ENCODE peak calls at places on chromosomes 2 and 18, in eight cellular contexts. C is stimulated activated CD8-positive, alpha-beta memory T cell treated with anti-CD3 and anti-CD28 coated beads, Interleukin-15, amount 100 ng/mL, for 1 hour; G is NCI-H2029 treated with DMSO at 0.1 percent for 48 hours; D is adipocyte; J is PC-9; M is activated naive CD4-positive, alpha-beta T cell treated with anti-CD3 and anti-CD28 coated beads for 36 hours; O is heart left ventricle; W is GM23338. Z is an unnamed sample.

GRCh38 chr18:48986851-48987761 is 36.3 kb upstream of the SMAD7 start:
- DNase-seq in C (no peak), G (no peak), D (no peak), J (no peak), M (no peak), O (no peak), W (no peak), Z (no peak)

GRCh38 chr2:121804340-121804739 is 48.9 kb downstream of the TSN start:
- DNase-seq in C (no peak), G (peak; percentile 92), D (no peak), J (no peak), M (no peak), O (no peak), W (peak; percentile 59), Z (peak; percentile 31)

GRCh38 chr2:141468746-141469145 is 662.1 kb downstream of the LRP1B start:
- DNase-seq in C (no peak), G (no peak), D (no peak), J (no peak), M (no peak), O (no peak), W (peak; percentile 11), Z (no peak)

GRCh38 chr2:110104025-110104771 is 11.4 kb downstream of the MALL start:
- DNase-seq in C (no peak), G (peak; percentile 98), D (no peak), J (no peak), M (no peak), O (no peak), W (no peak), Z (no peak)

GRCh38 chr2:167484875-167485274 is 596.6 kb downstream of the XIRP2 start:
- DNase-seq in C (no peak), G (no peak), D (no peak), J (no peak), M (no peak), O (no peak), W (peak; percentile 42), Z (no peak)

GRCh38 chr2:88055049-88055435 is 541 bp downstream of the KRCC1 start:
- DNase-seq in C (no peak), G (no peak), D (peak; percentile 70), J (no peak), M (no peak), O (no peak), W (peak; percentile 54), Z (no peak)

GRCh38 chr2:176597916-176598315 is 328.7 kb downstream of the MTX2 start:
- DNase-seq in C (no peak), G (no peak), D (no peak), J (no peak), M (no peak), O (no peak), W (no peak), Z (no peak)

GRCh38 chr2:138579556-138579955 is 78.0 kb downstream of the SPOPL start:
- DNase-seq in C (no peak), G (no peak), D (no peak), J (no peak), M (no peak), O (no peak), W (no peak), Z (no peak)

GRCh38 chr18:56168049-56168781 is 470.2 kb downstream of the TXNL1 start:
- DNase-seq in C (no peak), G (no peak), D (peak; percentile 61), J (no peak), M (no peak), O (no peak), W (peak; percentile 72), Z (no peak)

GRCh38 chr18:79393181-79393598 is 2.5 kb upstream of the NFATC1 start:
- DNase-seq in C (no peak), G (no peak), D (peak; percentile 52), J (no peak), M (peak; percentile 37), O (peak; percentile 72), W (no peak), Z (peak; percentile 48)

GRCh38 chr18:78618726-78619125 is 360.9 kb upstream of the SALL3 start:
- DNase-seq in C (no peak), G (no peak), D (no peak), J (no peak), M (no peak), O (no peak), W (no peak), Z (no peak)

GRCh38 chr2:143819190-143819735 is 690.0 kb downstream of the ARHGAP15 start:
- DNase-seq in C (no peak), G (no peak), D (no peak), J (no peak), M (no peak), O (no peak), W (no peak), Z (no peak)

GRCh38 chr2:219643788-219644398 is 16.5 kb downstream of the SLC4A3 start:
- DNase-seq in C (no peak), G (no peak), D (no peak), J (no peak), M (no peak), O (no peak), W (peak; percentile 75), Z (peak; percentile 19)

GRCh38 chr18:75280427-75281280 is 70.1 kb downstream of the TSHZ1 start:
- DNase-seq in C (no peak), G (no peak), D (peak; percentile 6), J (no peak), M (no peak), O (no peak), W (no peak), Z (no peak)

GRCh38 chr2:186532891-186533290 is 46.8 kb downstream of the ZC3H15 start:
- DNase-seq in C (no peak), G (no peak), D (no peak), J (no peak), M (no peak), O (no peak), W (no peak), Z (no peak)

GRCh38 chr2:7620255-7620654 is 703.0 kb downstream of the RNF144A start:
- DNase-seq in C (no peak), G (no peak), D (peak; percentile 24), J (no peak), M (no peak), O (no peak), W (no peak), Z (no peak)

GRCh38 chr2:204491528-204491927 is 53.7 kb upstream of the PARD3B start:
- DNase-seq in C (no peak), G (no peak), D (peak; percentile 52), J (peak; percentile 14), M (no peak), O (no peak), W (no peak), Z (no peak)